ENCODE peak calls at places on chromosomes 13 and 19, in nine cellular contexts. Z, M, J, N, P, Q, H, U and B are unnamed samples. For H3K4me1, the result is how much of the 10 kb centered on the place peaks cover.

GRCh38 chr13:58097831-58098230 is 466.3 kb downstream of the PCDH17 start:
- DNase-seq in Z (no peak), M (no peak), J (no peak), N (no peak), P (no peak), Q (no peak), H (no peak), U (no peak), B (no peak)

GRCh38 chr13:114298866-114299265 is 15.4 kb upstream of the CHAMP1 start:
- DNase-seq in Z (no peak), M (no peak), J (no peak), N (no peak), P (no peak), Q (no peak), H (no peak), U (no peak), B (no peak)

GRCh38 chr19:48284891-48285290 is 15.0 kb downstream of the ZNF114 start:
- DNase-seq in Z (no peak), M (peak), J (peak), N (no peak), P (no peak), Q (no peak), H (no peak), U (no peak), B (no peak)

GRCh38 chr13:106159295-106160195 is 375.9 kb downstream of the EFNB2 start:
- DNase-seq in Z (no peak), M (no peak), J (no peak), N (no peak), P (no peak), Q (no peak), H (no peak), U (no peak), B (no peak)

GRCh38 chr19:51123381-51124186 is 1.1 kb upstream of the SIGLEC9 start:
- DNase-seq in Z (no peak), M (no peak), J (no peak), N (no peak), P (no peak), Q (no peak), H (no peak), U (no peak), B (no peak)

GRCh38 chr19:46713781-46714522 is 3.0 kb downstream of the PRKD2 start:
- DNase-seq in Z (peak), M (peak), J (peak), N (peak), P (peak), Q (peak), H (peak), U (peak), B (peak)

GRCh38 chr19:46716013-46716671 is 772 bp downstream of the PRKD2 start:
- DNase-seq in Z (no peak), M (no peak), J (peak), N (peak), P (no peak), Q (no peak), H (peak), U (no peak), B (peak)

GRCh38 chr19:35294328-35294727 is 2.4 kb downstream of the MAG start:
- DNase-seq in Z (no peak), M (no peak), J (no peak), N (no peak), P (no peak), Q (no peak), H (no peak), U (no peak), B (no peak)

GRCh38 chr19:456547-457110 is 4.2 kb downstream of the SHC2 start:
- DNase-seq in Z (no peak), M (no peak), J (no peak), N (no peak), P (no peak), Q (no peak), H (no peak), U (no peak), B (no peak)

GRCh38 chr13:86918682-86919081 is 752.5 kb upstream of the SLITRK5 start:
- DNase-seq in Z (no peak), M (no peak), J (no peak), N (no peak), P (no peak), Q (no peak), H (no peak), U (no peak), B (no peak)

GRCh38 chr13:85298387-85298924 is 500.8 kb downstream of the SLITRK6 start:
- DNase-seq in Z (no peak), M (no peak), J (no peak), N (no peak), P (no peak), Q (no peak), H (no peak), U (no peak), B (no peak)

GRCh38 chr13:112059457-112060317 is 7.3 kb upstream of the SOX1 start:
- DNase-seq in Z (no peak), M (no peak), J (no peak), N (no peak), P (no peak), Q (no peak), H (no peak), U (no peak), B (no peak)

GRCh38 chr13:37657134-37657533 is 58.6 kb upstream of the POSTN start:
- DNase-seq in Z (no peak), M (peak), J (peak), N (no peak), P (no peak), Q (no peak), H (no peak), U (no peak), B (no peak)

GRCh38 chr19:10271543-10272086 is 695 bp downstream of the ICAM1 start:
- DNase-seq in Z (no peak), M (no peak), J (peak), N (no peak), P (no peak), Q (no peak), H (no peak), U (no peak), B (no peak)

GRCh38 chr19:1122972-1123363 is 19.2 kb downstream of the GPX4 start:
- DNase-seq in Z (peak), M (peak), J (peak), N (peak), P (no peak), Q (no peak), H (peak), U (peak), B (peak)

GRCh38 chr19:38229585-38230073 is 5.6 kb upstream of the DPF1 start:
- DNase-seq in Z (peak), M (peak), J (peak), N (peak), P (no peak), Q (no peak), H (peak), U (peak), B (peak)

GRCh38 chr19:719636-720377 is 11.1 kb downstream of the PALM start:
- DNase-seq in Z (no peak), M (no peak), J (no peak), N (no peak), P (no peak), Q (no peak), H (no peak), U (no peak), B (no peak)

GRCh38 chr13:26929971-26930730 is 169.6 kb upstream of the GPR12 start:
- DNase-seq in Z (peak), M (peak), J (peak), N (peak), P (no peak), Q (no peak), H (peak), U (peak), B (peak)

GRCh38 chr13:79075703-79076102 is 330.4 kb downstream of the RBM26 start:
- DNase-seq in Z (no peak), M (no peak), J (no peak), N (no peak), P (no peak), Q (no peak), H (no peak), U (no peak), B (no peak)

GRCh38 chr13:79070343-79070974 is 335.6 kb downstream of the RBM26 start:
- DNase-seq in Z (no peak), M (no peak), J (no peak), N (no peak), P (no peak), Q (no peak), H (no peak), U (no peak), B (no peak)
- H3K4me1 ChIP-seq in Z (under half), M (under half), J (under half), N (under half), P (under half), Q (under half), H (under half), U (under half), B (under half)

DNA sequence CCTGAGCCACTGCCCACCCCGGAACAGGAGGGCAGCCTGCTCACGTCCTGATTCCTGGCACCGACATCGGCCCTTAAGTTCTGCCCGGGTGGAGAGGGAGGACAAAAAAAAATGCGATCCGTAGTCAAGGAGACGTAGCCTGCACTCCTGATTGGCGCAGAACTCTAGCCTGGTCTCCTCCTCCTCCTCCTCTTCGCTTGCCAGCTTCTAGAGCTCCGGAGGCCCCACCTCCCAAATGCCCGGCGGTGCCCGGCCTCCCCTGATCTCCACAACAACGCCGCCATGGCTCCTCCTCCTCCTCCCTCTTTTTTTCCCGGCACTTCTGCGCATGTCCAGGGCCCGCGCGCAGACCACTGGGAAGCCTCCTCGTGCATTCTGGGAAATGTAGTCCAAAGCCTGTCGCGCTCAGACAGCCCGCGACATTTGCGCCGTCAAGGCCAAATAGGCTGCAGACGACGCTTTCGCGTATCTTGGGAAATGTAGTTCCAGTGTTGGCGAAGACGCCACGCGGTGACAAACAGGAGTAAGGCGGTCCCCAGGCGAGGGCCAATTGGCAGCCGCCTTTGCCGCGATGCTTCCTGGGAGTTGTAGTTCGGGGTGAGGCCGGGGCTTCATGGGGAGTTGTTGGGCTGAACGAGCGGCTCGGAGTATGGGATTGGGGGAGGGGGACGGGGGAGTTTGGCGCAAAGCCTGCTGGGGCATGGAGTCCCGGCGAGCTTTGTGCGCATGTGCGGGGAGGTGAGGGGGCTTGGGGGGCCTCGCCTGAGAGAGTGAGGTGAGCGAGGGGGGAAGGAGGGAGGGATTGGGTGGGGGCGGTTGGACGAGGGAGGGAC is at the start of gene ZNF444:
- DNase-seq in Z (peak), M (peak), J (peak), N (peak), P (peak), Q (peak), H (peak), U (peak), B (peak)
- H3K4me1 ChIP-seq in Z (under half), M (under half), J (under half), N (under half), P (under half), Q (under half), H (under half), U (under half), B (under half)

GRCh38 chr19:8392017-8392591 is 1.9 kb downstream of the RAB11B start:
- DNase-seq in Z (no peak), M (peak), J (peak), N (no peak), P (no peak), Q (no peak), H (peak), U (no peak), B (no peak)

GRCh38 chr19:8390617-8390981 is 439 bp downstream of the RAB11B start:
- DNase-seq in Z (peak), M (peak), J (peak), N (peak), P (peak), Q (peak), H (peak), U (peak), B (peak)

GRCh38 chr19:8391274-8392016 is 1.3 kb downstream of the RAB11B start:
- DNase-seq in Z (no peak), M (no peak), J (no peak), N (no peak), P (no peak), Q (peak), H (no peak), U (no peak), B (no peak)

GRCh38 chr19:8388612-8388958 is 1.6 kb upstream of the RAB11B start:
- DNase-seq in Z (no peak), M (no peak), J (no peak), N (no peak), P (no peak), Q (no peak), H (no peak), U (no peak), B (no peak)

GRCh38 chr19:8389891-8390616 is at the start of gene RAB11B:
- DNase-seq in Z (peak), M (peak), J (peak), N (peak), P (peak), Q (peak), H (peak), U (peak), B (peak)
- H3K4me1 ChIP-seq in Z (under half), M (under half), J (under half), N (under half), P (under half), Q (half or more), H (under half), U (under half), B (under half)

GRCh38 chr13:20053016-20053415 is 94.5 kb downstream of the ZMYM2 start:
- DNase-seq in Z (no peak), M (no peak), J (peak), N (no peak), P (no peak), Q (no peak), H (peak), U (no peak), B (no peak)

GRCh38 chr13:20053891-20054290 is 95.4 kb downstream of the ZMYM2 start:
- DNase-seq in Z (no peak), M (no peak), J (no peak), N (no peak), P (no peak), Q (no peak), H (no peak), U (no peak), B (no peak)

GRCh38 chr13:20057214-20057613 is 98.7 kb downstream of the ZMYM2 start:
- DNase-seq in Z (no peak), M (no peak), J (no peak), N (no peak), P (no peak), Q (no peak), H (no peak), U (no peak), B (no peak)

GRCh38 chr13:20051366-20051765 is 92.8 kb downstream of the ZMYM2 start:
- DNase-seq in Z (no peak), M (no peak), J (no peak), N (no peak), P (no peak), Q (no peak), H (no peak), U (no peak), B (no peak)

GRCh38 chr13:20054586-20054985 is 96.1 kb downstream of the ZMYM2 start:
- DNase-seq in Z (no peak), M (no peak), J (no peak), N (no peak), P (no peak), Q (no peak), H (no peak), U (no peak), B (no peak)
- H3K4me1 ChIP-seq in Z (under half), M (under half), J (under half), N (under half), P (under half), Q (under half), H (under half), U (under half), B (under half)

GRCh38 chr19:13152356-13152853 is 2.2 kb downstream of the IER2 start:
- DNase-seq in Z (no peak), M (no peak), J (no peak), N (no peak), P (no peak), Q (no peak), H (no peak), U (no peak), B (no peak)
- H3K4me1 ChIP-seq in Z (under half), M (under half), J (under half), N (under half), P (under half), Q (under half), H (under half), U (under half), B (under half)

GRCh38 chr19:45460807-45461347 is 6.9 kb upstream of the FOSB start:
- DNase-seq in Z (no peak), M (no peak), J (no peak), N (no peak), P (no peak), Q (no peak), H (no peak), U (no peak), B (no peak)
- H3K4me1 ChIP-seq in Z (under half), M (under half), J (under half), N (under half), P (under half), Q (under half), H (under half), U (under half), B (under half)

DNA sequence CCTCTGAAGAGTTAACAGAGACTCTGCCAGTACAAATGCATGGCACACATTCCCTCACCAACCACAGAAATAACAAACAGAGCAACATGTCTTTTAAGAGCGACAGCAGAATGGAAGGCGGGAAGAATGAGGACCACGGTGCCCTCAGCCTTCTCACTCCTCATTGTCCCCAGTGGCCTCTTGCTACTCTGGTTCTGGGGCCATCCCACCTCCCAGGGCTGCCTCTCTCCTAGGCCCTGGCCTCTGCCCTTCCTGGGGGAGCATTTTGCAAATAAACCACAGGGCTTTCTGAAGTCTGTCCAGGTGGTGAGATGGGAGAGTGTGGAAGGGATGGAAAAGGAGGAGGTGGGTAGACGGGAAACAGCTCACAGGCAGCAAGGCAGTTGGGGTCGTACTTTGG is 28.3 kb downstream of the CYP2B6 start:
- DNase-seq in Z (no peak), M (no peak), J (no peak), N (no peak), P (no peak), Q (no peak), H (no peak), U (no peak), B (no peak)
- H3K4me1 ChIP-seq in Z (under half), M (under half), J (under half), N (under half), P (under half), Q (under half), H (under half), U (under half), B (under half)

GRCh38 chr13:24150613-24151012 is 9.9 kb upstream of the SPATA13 start:
- DNase-seq in Z (no peak), M (no peak), J (no peak), N (no peak), P (no peak), Q (no peak), H (no peak), U (no peak), B (no peak)

GRCh38 chr13:24149306-24150032 is 11.1 kb upstream of the SPATA13 start:
- DNase-seq in Z (no peak), M (peak), J (peak), N (no peak), P (no peak), Q (no peak), H (no peak), U (no peak), B (no peak)

GRCh38 chr13:24146961-24147569 is 13.5 kb upstream of the SPATA13 start:
- DNase-seq in Z (no peak), M (no peak), J (no peak), N (no peak), P (no peak), Q (no peak), H (no peak), U (no peak), B (no peak)

GRCh38 chr13:24147570-24147963 is 13.0 kb upstream of the SPATA13 start:
- DNase-seq in Z (no peak), M (no peak), J (no peak), N (no peak), P (no peak), Q (no peak), H (no peak), U (no peak), B (no peak)

GRCh38 chr13:24148414-24149305 is 11.9 kb upstream of the SPATA13 start:
- DNase-seq in Z (peak), M (peak), J (peak), N (peak), P (no peak), Q (no peak), H (no peak), U (peak), B (no peak)
- H3K4me1 ChIP-seq in Z (half or more), M (under half), J (under half), N (under half), P (under half), Q (under half), H (under half), U (under half), B (under half)

DNA sequence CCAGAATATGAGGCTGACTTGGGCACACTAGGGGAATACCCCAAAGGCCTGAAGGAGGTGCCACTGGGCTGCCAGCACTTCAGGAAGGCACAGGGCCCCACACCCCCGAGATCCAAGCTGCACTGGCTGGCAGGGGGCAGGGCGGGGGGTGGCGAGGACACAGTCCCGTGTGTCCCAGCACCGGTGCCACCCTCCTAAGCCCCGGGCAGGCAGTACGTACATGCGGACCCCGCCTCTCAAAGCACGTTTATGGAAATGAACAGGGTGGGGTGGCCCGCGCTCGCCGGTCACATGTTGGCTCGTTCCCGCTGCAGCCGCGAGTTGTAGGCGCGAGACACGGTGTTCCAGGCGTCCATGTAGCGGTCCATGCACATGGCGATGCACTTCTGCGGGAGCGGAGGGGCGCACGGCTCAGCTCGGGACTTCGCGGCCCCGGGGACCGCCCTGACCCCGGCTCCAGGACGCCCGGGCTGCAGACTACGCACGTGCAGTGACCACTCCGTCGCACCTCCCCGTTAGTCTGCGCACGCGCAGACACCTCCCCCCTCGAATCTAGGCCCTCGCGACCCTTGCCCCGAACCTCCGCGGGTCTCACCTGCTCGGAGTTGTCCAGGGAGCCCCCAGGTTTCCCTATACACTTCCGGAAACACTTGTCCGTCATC is 594 bp downstream of the TIMM13 start:
- DNase-seq in Z (peak), M (peak), J (peak), N (peak), P (no peak), Q (peak), H (no peak), U (no peak), B (peak)
- H3K4me1 ChIP-seq in Z (under half), M (under half), J (under half), N (under half), P (under half), Q (under half), H (half or more), U (under half), B (under half)

GRCh38 chr13:33123066-33123940 is 107.1 kb downstream of the KL start:
- DNase-seq in Z (no peak), M (peak), J (peak), N (no peak), P (no peak), Q (peak), H (peak), U (no peak), B (no peak)
- H3K4me1 ChIP-seq in Z (under half), M (under half), J (under half), N (half or more), P (under half), Q (half or more), H (half or more), U (under half), B (under half)